ENCODE peak calls at places on chromosomes 1 and 21, in four cellular contexts. K, F, H and B are unnamed samples. For H3K36me3, the result is how much of the 10 kb centered on the place peaks cover.

GRCh38 chr1:6485140-6485936 is 6.1 kb downstream of the PLEKHG5 start:
- DNase-seq in K (no peak), F (no peak), H (no peak), B (no peak)

GRCh38 chr1:179087665-179088064 is 5.8 kb downstream of the TOR3A start:
- DNase-seq in K (no peak), F (peak), H (no peak), B (peak)

GRCh38 chr1:179938752-179939151 is 15.9 kb upstream of the CEP350 start:
- DNase-seq in K (no peak), F (no peak), H (no peak), B (peak)

GRCh38 chr21:45970674-45971486 is 10.7 kb upstream of the COL6A1 start:
- DNase-seq in K (no peak), F (peak), H (no peak), B (peak)

GRCh38 chr21:38989745-38990423 is 184.2 kb downstream of the ETS2 start:
- DNase-seq in K (peak), F (no peak), H (no peak), B (peak)

GRCh38 chr1:204493145-204493881 is 1.3 kb downstream of the PIK3C2B start:
- DNase-seq in K (peak), F (peak), H (peak), B (peak)

GRCh38 chr1:226723640-226724532 is 15.2 kb downstream of the ITPKB start:
- DNase-seq in K (no peak), F (peak), H (no peak), B (peak)

GRCh38 chr1:30965914-30966313 is 57.4 kb upstream of the SDC3 start:
- DNase-seq in K (no peak), F (no peak), H (no peak), B (no peak)

GRCh38 chr1:98749152-98749756 is 87.7 kb downstream of the SNX7 start:
- DNase-seq in K (no peak), F (no peak), H (no peak), B (no peak)

GRCh38 chr1:8165595-8166360 is 139.7 kb upstream of the ERRFI1 start:
- DNase-seq in K (no peak), F (peak), H (no peak), B (no peak)

GRCh38 chr1:80531182-80531581 is 1269.6 kb upstream of the ADGRL2 start:
- DNase-seq in K (no peak), F (no peak), H (no peak), B (peak)

GRCh38 chr1:58779059-58779754 is 4.6 kb downstream of the JUN start:
- DNase-seq in K (no peak), F (no peak), H (no peak), B (no peak)

GRCh38 chr1:181151378-181152326 is 63.2 kb downstream of the IER5 start:
- DNase-seq in K (no peak), F (no peak), H (no peak), B (no peak)

GRCh38 chr1:2042830-2043773 is 7.1 kb upstream of the PRKCZ start:
- DNase-seq in K (no peak), F (no peak), H (no peak), B (no peak)

GRCh38 chr1:239603530-239603929 is 217.2 kb downstream of the CHRM3 start:
- DNase-seq in K (no peak), F (no peak), H (no peak), B (no peak)

GRCh38 chr1:17858027-17858426 is 102.9 kb downstream of the ACTL8 start:
- DNase-seq in K (no peak), F (no peak), H (no peak), B (peak)

GRCh38 chr1:35047188-35047858 is 15.6 kb upstream of the ZMYM6 start:
- DNase-seq in K (no peak), F (no peak), H (no peak), B (no peak)

GRCh38 chr21:43600642-43601397 is 58.5 kb downstream of the HSF2BP start:
- DNase-seq in K (no peak), F (no peak), H (no peak), B (no peak)

GRCh38 chr21:44920694-44921604 is at the start of gene ITGB2:
- DNase-seq in K (peak), F (peak), H (no peak), B (no peak)

GRCh38 chr1:45640293-45640692 is 16.4 kb upstream of the CCDC17 start:
- DNase-seq in K (no peak), F (no peak), H (no peak), B (no peak)

GRCh38 chr21:33380483-33380998 is 22.7 kb upstream of the IFNGR2 start:
- DNase-seq in K (peak), F (peak), H (peak), B (no peak)

GRCh38 chr1:209150114-209150513 is 433.4 kb upstream of the CAMK1G start:
- DNase-seq in K (no peak), F (peak), H (peak), B (peak)

GRCh38 chr21:32389337-32390015 is 3.3 kb downstream of the URB1 start:
- DNase-seq in K (no peak), F (no peak), H (no peak), B (no peak)

GRCh38 chr1:36400825-36401601 is 3.3 kb upstream of the LSM10 start:
- DNase-seq in K (peak), F (peak), H (peak), B (peak)

GRCh38 chr1:29655945-29656866 is 419.9 kb downstream of the PTPRU start:
- DNase-seq in K (peak), F (peak), H (no peak), B (peak)

GRCh38 chr1:184866991-184867788 is 107.1 kb downstream of the NIBAN1 start:
- DNase-seq in K (no peak), F (no peak), H (no peak), B (no peak)

GRCh38 chr21:38126677-38127271 is 130.0 kb upstream of the KCNJ15 start:
- DNase-seq in K (peak), F (peak), H (peak), B (peak)

GRCh38 chr1:2559509-2560298 is 3.5 kb downstream of the TNFRSF14 start:
- DNase-seq in K (no peak), F (no peak), H (no peak), B (no peak)

GRCh38 chr1:9726406-9726805 is 74.9 kb downstream of the PIK3CD start:
- DNase-seq in K (no peak), F (no peak), H (no peak), B (no peak)
- H3K36me3 ChIP-seq in K (half or more), F (under half), H (under half), B (under half)

DNA sequence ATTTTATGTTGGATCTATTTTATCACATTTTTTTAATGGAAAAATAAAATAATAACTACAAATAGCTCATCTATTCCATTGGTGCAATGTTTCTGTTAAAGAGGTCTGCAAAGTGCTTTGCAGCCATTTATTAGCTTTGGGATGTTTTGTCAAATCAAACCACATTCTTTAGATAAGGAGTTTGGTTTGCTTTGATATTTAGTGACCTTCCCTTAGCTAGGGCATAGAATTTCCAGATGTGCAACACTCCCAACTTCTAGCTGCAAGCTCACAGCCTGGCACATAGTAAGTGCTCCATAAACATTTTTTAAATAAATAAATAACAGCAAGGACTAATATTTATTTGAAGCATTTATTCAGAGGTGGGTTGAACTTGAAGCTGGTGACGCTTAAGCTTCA is 80.4 kb upstream of the ARHGAP29 start:
- DNase-seq in K (no peak), F (no peak), H (no peak), B (no peak)
- H3K27ac ChIP-seq in K (no peak), F (no peak), H (no peak), B (no peak)

GRCh38 chr1:23430803-23431202 is 6.3 kb upstream of the TCEA3 start:
- DNase-seq in K (no peak), F (no peak), H (no peak), B (no peak)

GRCh38 chr1:23436520-23437354 is 12.2 kb upstream of the TCEA3 start:
- DNase-seq in K (peak), F (peak), H (no peak), B (no peak)

GRCh38 chr1:23431431-23431830 is 6.9 kb upstream of the TCEA3 start:
- DNase-seq in K (no peak), F (no peak), H (no peak), B (no peak)

GRCh38 chr1:23434260-23434775 is 9.8 kb upstream of the TCEA3 start:
- DNase-seq in K (no peak), F (no peak), H (no peak), B (no peak)

GRCh38 chr1:23433122-23433521 is 8.6 kb upstream of the TCEA3 start:
- DNase-seq in K (no peak), F (no peak), H (no peak), B (no peak)
- H3K36me3 ChIP-seq in K (under half), F (half or more), H (under half), B (under half)

DNA sequence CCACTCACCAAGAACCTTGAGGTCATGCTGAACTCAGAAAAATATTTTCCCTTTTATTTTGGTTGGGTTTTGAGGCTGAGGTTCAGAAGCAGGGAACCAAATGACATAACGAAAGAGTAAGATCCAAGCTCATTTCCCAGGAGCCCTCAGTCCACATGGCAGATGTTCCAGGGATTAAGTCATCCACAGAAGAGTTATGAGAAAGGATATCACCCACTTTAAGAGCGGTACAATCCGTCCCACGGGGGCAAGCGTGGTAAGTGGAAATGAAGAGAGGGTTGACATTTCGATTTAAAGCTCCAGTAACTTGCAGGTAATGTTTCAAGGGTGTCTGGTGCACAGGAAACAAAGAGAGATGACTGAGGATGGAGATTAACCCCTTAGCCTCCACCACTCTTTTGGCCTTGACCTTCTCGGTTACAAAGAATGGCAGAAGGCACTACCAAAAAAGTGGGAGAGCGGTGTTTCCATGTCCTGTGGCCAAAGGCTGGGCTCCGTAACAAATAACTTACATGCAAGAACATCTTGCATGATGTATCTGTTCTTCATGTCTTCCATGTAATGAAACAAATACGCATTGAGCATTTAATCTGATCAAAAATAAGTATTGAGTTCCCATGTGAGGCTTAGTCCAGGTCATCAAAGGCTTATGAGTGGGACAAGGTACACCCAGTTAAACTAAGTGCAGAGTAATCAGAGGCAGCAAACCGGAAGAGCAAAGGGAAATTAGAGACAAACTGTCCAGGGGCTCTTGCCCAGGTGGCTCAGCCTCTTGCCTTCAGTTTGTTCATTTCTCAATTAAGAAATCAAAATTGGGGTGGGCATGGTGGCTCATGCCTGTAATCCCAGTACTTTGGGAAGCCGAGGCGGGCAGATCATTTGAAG is 241.4 kb downstream of the TOMM20 start:
- DNase-seq in K (no peak), F (no peak), H (no peak), B (no peak)
- H3K27ac ChIP-seq in K (no peak), F (no peak), H (no peak), B (peak)

GRCh38 chr1:54850082-54850730 is 36.8 kb downstream of the DHCR24 start:
- DNase-seq in K (no peak), F (no peak), H (no peak), B (no peak)

GRCh38 chr1:54851928-54852524 is 35.0 kb downstream of the DHCR24 start:
- DNase-seq in K (no peak), F (peak), H (no peak), B (no peak)

GRCh38 chr1:54853096-54853792 is 33.8 kb downstream of the DHCR24 start:
- DNase-seq in K (no peak), F (no peak), H (no peak), B (no peak)

GRCh38 chr1:54850737-54851136 is 36.3 kb downstream of the DHCR24 start:
- DNase-seq in K (no peak), F (no peak), H (no peak), B (peak)

GRCh38 chr1:54851406-54851805 is 35.6 kb downstream of the DHCR24 start:
- DNase-seq in K (no peak), F (peak), H (no peak), B (no peak)
- H3K36me3 ChIP-seq in K (half or more), F (half or more), H (under half), B (under half)